ENCODE peak calls at places on chromosomes 4 and X, in eight cellular contexts. D is A549, A is K562, N is H1, S is HCT116, I is endothelial cell of umbilical vein, Z is GM12878, K is HepG2. T is an unnamed sample.

GRCh38 chrX:68732906-68733493 is 85.5 kb downstream of the STARD8 start:
- DNase-seq in D (peak), A (peak), N (peak), S (peak), I (peak), Z (no peak), K (peak), T (peak)

GRCh38 chr4:3827616-3828492 is 61.7 kb downstream of the ADRA2C start:
- DNase-seq in D (peak), A (no peak), N (no peak), S (no peak), I (no peak), Z (no peak), K (peak), T (no peak)

GRCh38 chr4:59044316-59044715 is 1934.1 kb upstream of the IGFBP7 start:
- DNase-seq in D (no peak), A (no peak), N (no peak), S (no peak), I (no peak), Z (no peak), K (no peak), T (no peak)

GRCh38 chrX:104370089-104370488 is 115.4 kb upstream of the ESX1 start:
- DNase-seq in D (peak), A (peak), N (no peak), S (peak), I (no peak), Z (no peak), K (peak), T (peak)

GRCh38 chr4:39698424-39699009 is 581 bp downstream of the UBE2K start:
- DNase-seq in D (peak), A (peak), N (peak), S (no peak), I (peak), Z (no peak), K (peak), T (peak)

GRCh38 chrX:40260123-40260751 is 162.5 kb upstream of the BCOR start:
- DNase-seq in D (no peak), A (peak), N (no peak), S (no peak), I (no peak), Z (no peak), K (no peak), T (peak)

GRCh38 chrX:24424948-24425347 is 40.1 kb upstream of the PDK3 start:
- DNase-seq in D (no peak), A (no peak), N (no peak), S (no peak), I (no peak), Z (no peak), K (no peak), T (no peak)

GRCh38 chr4:58453956-58454355 is 1343.8 kb upstream of the IGFBP7 start:
- DNase-seq in D (no peak), A (no peak), N (no peak), S (no peak), I (no peak), Z (no peak), K (no peak), T (no peak)

GRCh38 chr4:174461438-174462106 is 60.7 kb downstream of the HPGD start:
- DNase-seq in D (peak), A (peak), N (no peak), S (no peak), I (no peak), Z (no peak), K (peak), T (no peak)

GRCh38 chr4:147371661-147372060 is 109.2 kb upstream of the EDNRA start:
- DNase-seq in D (no peak), A (no peak), N (no peak), S (peak), I (peak), Z (no peak), K (no peak), T (no peak)

GRCh38 chr4:38115601-38116000 is 155.4 kb downstream of the PTTG2 start:
- DNase-seq in D (no peak), A (no peak), N (no peak), S (no peak), I (no peak), Z (no peak), K (no peak), T (no peak)

GRCh38 chr4:41478518-41478917 is 59.4 kb upstream of the LIMCH1 start:
- DNase-seq in D (no peak), A (no peak), N (no peak), S (no peak), I (peak), Z (no peak), K (no peak), T (no peak)

GRCh38 chr4:40317921-40318658 is 17.0 kb upstream of the CHRNA9 start:
- DNase-seq in D (no peak), A (no peak), N (no peak), S (no peak), I (no peak), Z (no peak), K (no peak), T (no peak)

GRCh38 chr4:1115528-1116293 is 2.3 kb upstream of the RNF212 start:
- DNase-seq in D (no peak), A (no peak), N (no peak), S (no peak), I (no peak), Z (no peak), K (no peak), T (no peak)

GRCh38 chrX:8815460-8816065 is 14.4 kb upstream of the FAM9A start:
- DNase-seq in D (peak), A (peak), N (no peak), S (peak), I (peak), Z (peak), K (peak), T (peak)

GRCh38 chr4:122224348-122224747 is 72.2 kb downstream of the BLTP1 start:
- DNase-seq in D (peak), A (peak), N (no peak), S (no peak), I (peak), Z (no peak), K (no peak), T (no peak)

GRCh38 chr4:10083861-10084641 is 32.5 kb downstream of the WDR1 start:
- DNase-seq in D (no peak), A (no peak), N (no peak), S (no peak), I (no peak), Z (no peak), K (no peak), T (no peak)

GRCh38 chr4:120008075-120008474 is 58.6 kb downstream of the MAD2L1 start:
- DNase-seq in D (no peak), A (no peak), N (no peak), S (no peak), I (no peak), Z (no peak), K (no peak), T (no peak)

GRCh38 chr4:138310498-138310897 is 68.3 kb upstream of the SLC7A11 start:
- DNase-seq in D (no peak), A (no peak), N (no peak), S (no peak), I (no peak), Z (no peak), K (no peak), T (no peak)

GRCh38 chrX:124280294-124280902 is 52.1 kb upstream of the TEX13D start:
- DNase-seq in D (no peak), A (peak), N (no peak), S (no peak), I (no peak), Z (no peak), K (no peak), T (no peak)

GRCh38 chrX:43679778-43680177 is 23.7 kb downstream of the MAOA start:
- DNase-seq in D (no peak), A (no peak), N (no peak), S (no peak), I (peak), Z (no peak), K (no peak), T (no peak)

GRCh38 chr4:26388671-26389070 is 67.9 kb downstream of the RBPJ start:
- DNase-seq in D (no peak), A (no peak), N (no peak), S (no peak), I (no peak), Z (no peak), K (no peak), T (no peak)

GRCh38 chr4:108367751-108368150 is 199.0 kb upstream of the LEF1 start:
- DNase-seq in D (no peak), A (no peak), N (no peak), S (no peak), I (no peak), Z (no peak), K (no peak), T (no peak)

GRCh38 chrX:24646745-24647182 is 383 bp downstream of the PCYT1B start:
- DNase-seq in D (no peak), A (no peak), N (no peak), S (no peak), I (peak), Z (no peak), K (no peak), T (peak)

GRCh38 chr4:119116925-119117900 is 18.4 kb upstream of the MYOZ2 start:
- DNase-seq in D (no peak), A (no peak), N (no peak), S (no peak), I (peak), Z (no peak), K (no peak), T (no peak)

GRCh38 chrX:154355094-154355775 is 19.2 kb downstream of the FLNA start:
- DNase-seq in D (no peak), A (no peak), N (no peak), S (no peak), I (no peak), Z (no peak), K (no peak), T (no peak)

GRCh38 chrX:47613082-47613481 is 6.6 kb downstream of the SYN1 start:
- DNase-seq in D (no peak), A (peak), N (no peak), S (no peak), I (no peak), Z (no peak), K (no peak), T (no peak)

GRCh38 chr4:52823478-52824092 is 38.5 kb upstream of the RASL11B start:
- DNase-seq in D (no peak), A (no peak), N (no peak), S (peak), I (no peak), Z (no peak), K (no peak), T (no peak)

GRCh38 chrX:71195959-71196727 is 26.9 kb upstream of the GJB1 start:
- DNase-seq in D (no peak), A (no peak), N (no peak), S (no peak), I (no peak), Z (no peak), K (no peak), T (peak)

GRCh38 chr4:124710253-124710849 is 2.2 kb downstream of the ANKRD50 start:
- DNase-seq in D (no peak), A (peak), N (no peak), S (no peak), I (peak), Z (no peak), K (no peak), T (peak)

GRCh38 chrX:55908685-55909212 is 191.2 kb downstream of the RRAGB start:
- DNase-seq in D (peak), A (no peak), N (peak), S (no peak), I (peak), Z (no peak), K (no peak), T (no peak)

GRCh38 chrX:139121616-139122286 is 408.8 kb upstream of the F9 start:
- DNase-seq in D (no peak), A (no peak), N (no peak), S (no peak), I (no peak), Z (no peak), K (no peak), T (no peak)

GRCh38 chr4:61553562-61554125 is 353.5 kb downstream of the ADGRL3 start:
- DNase-seq in D (no peak), A (no peak), N (no peak), S (no peak), I (no peak), Z (no peak), K (no peak), T (no peak)

DNA sequence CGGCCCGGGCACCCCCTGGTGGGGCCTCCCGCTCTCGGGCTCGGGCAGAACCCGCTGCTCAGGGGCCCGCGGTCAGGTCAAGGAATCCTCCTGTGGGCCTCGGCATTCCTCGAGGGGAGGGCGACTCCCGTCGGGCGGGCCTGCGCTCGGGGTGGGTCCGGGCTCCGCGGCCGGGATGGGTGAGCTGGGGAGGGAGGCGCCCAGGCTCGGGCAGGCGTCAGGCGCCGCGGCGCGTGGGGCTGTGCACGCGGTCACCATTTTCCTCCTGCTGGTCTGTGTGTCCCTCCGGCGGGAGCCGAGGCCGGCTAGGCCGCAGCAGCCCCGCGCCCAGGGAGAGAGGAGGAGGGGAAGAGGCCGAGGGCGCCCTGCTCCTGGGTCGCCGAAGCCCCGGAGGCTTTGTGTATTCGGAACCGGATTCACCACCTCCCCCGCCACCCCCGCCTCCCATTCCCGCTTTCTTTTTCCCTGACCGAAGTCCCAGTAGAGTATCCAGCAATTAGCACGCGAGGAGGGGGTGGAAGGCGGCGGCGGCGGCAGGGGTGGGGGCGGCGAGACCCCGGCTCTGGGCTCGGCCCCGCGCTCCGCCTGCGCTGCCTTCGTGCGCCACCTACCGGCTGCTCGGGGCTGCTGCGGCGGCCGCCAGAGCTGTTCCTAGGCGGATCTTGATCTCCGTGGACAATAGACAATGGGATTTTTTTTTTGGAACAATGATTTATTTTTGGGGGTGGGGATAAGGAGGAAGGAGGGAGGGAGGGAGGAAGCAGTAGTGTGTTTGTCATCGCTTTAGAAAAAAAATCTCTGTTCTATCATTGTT is 99.0 kb upstream of the MAML3 start:
- DNase-seq in D (peak), A (peak), N (peak), S (peak), I (peak), Z (no peak), K (no peak), T (peak)
- TF ChIP-seq CTCF in D (peak), A (peak), N (peak), S (peak), I (peak), Z (peak), K (peak), T (peak)

GRCh38 chr4:184280591-184281071 is 63.0 kb upstream of the ENPP6 start:
- DNase-seq in D (no peak), A (no peak), N (no peak), S (no peak), I (no peak), Z (peak), K (peak), T (no peak)
- TF ChIP-seq POLR2A in D (no peak), A (no peak), N (no peak), S (no peak), I (no peak), Z (peak), K (no peak), T (no peak)

DNA sequence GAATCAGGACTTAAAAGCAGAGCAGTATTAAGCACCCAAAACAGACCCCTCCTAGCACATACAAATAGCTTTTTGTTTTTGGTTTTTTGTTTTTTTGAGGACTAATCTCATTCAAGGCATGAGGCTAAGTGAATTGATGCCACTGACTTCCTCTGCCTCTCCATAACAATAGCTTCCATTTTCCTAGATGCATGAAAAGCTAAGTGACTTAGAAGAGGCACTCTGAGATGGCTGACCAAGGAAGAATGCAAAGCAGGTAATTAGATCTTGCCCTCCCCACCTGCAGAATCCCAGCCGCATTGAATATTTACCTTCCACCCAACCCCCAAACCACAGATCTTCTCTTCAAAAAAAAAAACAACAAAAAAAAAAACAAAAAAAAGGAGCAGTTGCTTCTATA is 7.4 kb upstream of the KDR start:
- DNase-seq in D (no peak), A (no peak), N (no peak), S (no peak), I (no peak), Z (no peak), K (no peak), T (no peak)
- TF ChIP-seq MAX in D (no peak), A (no peak), N (peak), S (no peak), I (no peak), Z (no peak), K (no peak), T (no peak)

GRCh38 chrX:130402211-130402684 is 461 bp downstream of the RBMX2 start:
- DNase-seq in D (no peak), A (no peak), N (no peak), S (no peak), I (peak), Z (no peak), K (no peak), T (no peak)

GRCh38 chrX:130401415-130402210 is at the start of gene RBMX2:
- DNase-seq in D (peak), A (peak), N (peak), S (peak), I (peak), Z (peak), K (peak), T (peak)
- TF ChIP-seq CTCF in D (no peak), A (no peak), N (no peak), S (no peak), I (no peak), Z (no peak), K (no peak), T (no peak)

DNA sequence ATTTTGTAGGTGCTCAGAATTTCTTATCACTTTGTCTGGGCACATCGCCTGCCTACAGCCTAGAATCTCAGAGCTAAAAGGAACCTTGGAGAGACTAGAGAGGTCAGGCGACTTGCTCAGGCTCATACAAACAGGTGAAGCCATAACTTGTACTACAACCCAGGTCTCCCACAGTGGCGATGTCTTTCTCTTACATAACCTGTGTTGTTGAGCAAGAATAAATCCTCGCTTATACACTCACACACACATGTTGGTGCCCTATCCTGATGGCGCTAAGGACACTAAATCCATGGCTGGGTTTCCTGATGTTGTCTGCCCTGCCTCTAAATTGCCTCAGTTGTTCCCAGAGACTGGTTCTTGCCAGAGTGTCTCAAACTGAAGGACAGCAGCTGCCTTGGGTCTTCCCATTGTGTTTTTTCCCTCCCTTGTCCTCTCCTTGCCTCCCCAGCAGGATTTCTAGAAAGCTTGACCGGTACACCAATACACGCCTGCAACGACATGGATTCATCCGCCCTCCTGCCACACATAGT is 1.6 kb downstream of the TSC22D3 start:
- DNase-seq in D (no peak), A (no peak), N (no peak), S (no peak), I (no peak), Z (no peak), K (no peak), T (no peak)
- TF ChIP-seq POLR2A in D (no peak), A (no peak), N (no peak), S (no peak), I (no peak), Z (no peak), K (no peak), T (no peak)

GRCh38 chrX:19824603-19825002 is 62.8 kb downstream of the SH3KBP1 start:
- DNase-seq in D (no peak), A (no peak), N (no peak), S (no peak), I (no peak), Z (no peak), K (no peak), T (no peak)
- TF ChIP-seq MAX in D (no peak), A (no peak), N (no peak), S (no peak), I (no peak), Z (no peak), K (no peak), T (no peak)

DNA sequence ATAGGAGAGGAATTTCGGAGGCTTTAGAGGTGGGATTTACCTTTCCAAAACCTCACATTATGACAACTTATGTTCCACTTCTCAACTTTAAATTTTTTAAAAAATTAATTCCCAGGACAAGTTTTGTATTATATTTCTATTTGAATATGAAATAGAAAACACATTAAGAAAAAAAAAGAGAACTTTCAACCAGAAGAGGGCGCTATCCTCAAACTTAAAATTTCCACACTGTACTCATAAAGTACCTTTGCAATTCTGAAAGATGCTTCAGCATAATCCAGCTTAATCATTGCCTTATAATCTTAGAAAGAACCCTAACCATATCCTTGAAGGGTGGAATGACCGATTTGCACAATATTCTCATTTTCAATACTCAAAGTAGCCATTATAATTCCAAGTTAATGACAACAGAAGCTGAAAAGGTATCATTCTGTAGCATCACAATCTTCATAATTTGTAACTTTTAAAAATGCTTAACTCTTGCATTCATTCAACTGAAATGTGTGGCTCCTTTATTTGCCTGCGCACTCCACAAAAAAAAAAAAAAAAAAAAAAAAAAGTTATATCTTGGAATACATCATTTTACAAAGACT is 158.0 kb downstream of the KCNIP4 start:
- DNase-seq in D (no peak), A (peak), N (no peak), S (peak), I (peak), Z (no peak), K (no peak), T (peak)
- TF ChIP-seq CTCF in D (peak), A (peak), N (no peak), S (peak), I (peak), Z (peak), K (peak), T (no peak)

T was measured in NB4.